ENCODE peak calls at places on chromosomes 5 and 9, in seven cellular contexts. L, O, S, V, I, M and K are unnamed samples.

GRCh38 chr5:95842955-95843544 is 20.5 kb upstream of the GLRX start:
- DNase-seq in S (no peak), L (peak; percentile 30), V (no peak), M (peak; percentile 35), O (peak; percentile 26), I (no peak), K (peak; percentile 20)

GRCh38 chr5:154046486-154046885 is 7.7 kb downstream of the MFAP3 start:
- DNase-seq in V (no peak), O (no peak), L (no peak), I (no peak), M (no peak), S (no peak), K (no peak)

GRCh38 chr5:139294372-139295165 is 1.0 kb downstream of the MATR3 start:
- DNase-seq in V (no peak), L (peak; percentile 66), S (peak; percentile 65), M (peak; percentile 93), O (no peak), I (peak; percentile 51), K (peak; percentile 31)

GRCh38 chr5:165227515-165227914 is 1722.1 kb downstream of the MAT2B start:
- DNase-seq in I (no peak), M (no peak), S (no peak), O (no peak), V (no peak), L (no peak), K (no peak)

GRCh38 chr5:154446183-154447073 is 631 bp downstream of the SAP30L start:
- DNase-seq in I (peak; percentile 22), M (peak; percentile 87), L (peak; percentile 47), O (no peak), V (no peak), S (no peak), K (peak; percentile 30)

GRCh38 chr5:136062563-136063274 is 33.9 kb downstream of the TGFBI start:
- DNase-seq in I (no peak), V (no peak), L (peak; percentile 30), O (no peak), M (peak; percentile 69), S (peak; percentile 77), K (no peak)

GRCh38 chr5:37015795-37016666 is 139.5 kb downstream of the NIPBL start:
- DNase-seq in O (no peak), L (no peak), S (no peak), I (no peak), V (no peak), M (peak; percentile 61), K (no peak)

GRCh38 chr5:82753374-82753773 is 323.8 kb downstream of the TMEM167A start:
- DNase-seq in V (no peak), M (no peak), I (no peak), S (no peak), L (no peak), O (no peak), K (no peak)

GRCh38 chr5:159901308-159901707 is 15.0 kb upstream of the ADRA1B start:
- DNase-seq in O (no peak), V (no peak), L (no peak), S (no peak), I (no peak), M (no peak), K (no peak)

GRCh38 chr9:99266136-99267023 is 44.3 kb downstream of the SEC61B start:
- DNase-seq in M (peak; percentile 78), V (peak; percentile 83), S (peak; percentile 69), O (no peak), I (no peak), L (peak; percentile 72), K (peak; percentile 29)

GRCh38 chr9:4099961-4100360 is 199.9 kb downstream of the GLIS3 start:
- DNase-seq in S (no peak), V (no peak), I (no peak), L (no peak), O (no peak), M (peak; percentile 80), K (no peak)

GRCh38 chr9:37903831-37904646 is at the start of gene SLC25A51:
- DNase-seq in V (peak; percentile 96), O (peak; percentile 55), M (peak; percentile 91), L (peak; percentile 96), I (peak; percentile 70), S (peak; percentile 87), K (peak; percentile 98)

GRCh38 chr5:56039985-56040384 is 45.2 kb upstream of the IL6ST start:
- DNase-seq in S (no peak), L (no peak), O (no peak), I (no peak), M (peak; percentile 14), V (no peak), K (no peak)

GRCh38 chr5:144086295-144086694 is 84.2 kb downstream of the YIPF5 start:
- DNase-seq in L (no peak), S (no peak), M (no peak), I (no peak), O (no peak), V (no peak), K (no peak)

GRCh38 chr9:16001856-16002255 is 449.0 kb downstream of the CCDC171 start:
- DNase-seq in M (no peak), S (no peak), V (no peak), L (no peak), I (no peak), O (no peak), K (no peak)

GRCh38 chr5:33487256-33487655 is 46.5 kb downstream of the TARS1 start:
- DNase-seq in O (no peak), S (no peak), L (no peak), V (no peak), M (no peak), I (no peak), K (no peak)

GRCh38 chr5:160507181-160507811 is 85.6 kb downstream of the PTTG1 start:
- DNase-seq in S (no peak), O (no peak), L (no peak), V (no peak), I (no peak), M (peak; percentile 86), K (no peak)

GRCh38 chr9:132908635-132909034 is 29.9 kb downstream of the SPACA9 start:
- DNase-seq in V (no peak), L (no peak), S (no peak), M (no peak), O (no peak), I (no peak), K (no peak)

GRCh38 chr9:130900701-130901497 is 4.3 kb upstream of the QRFP start:
- DNase-seq in L (no peak), I (no peak), M (no peak), O (no peak), V (no peak), S (no peak), K (no peak)

GRCh38 chr9:128383791-128384190 is 12.6 kb downstream of the URM1 start:
- DNase-seq in O (no peak), L (no peak), S (no peak), V (no peak), I (no peak), M (no peak), K (no peak)

GRCh38 chr5:2378976-2379375 is 372.5 kb downstream of the IRX2 start:
- DNase-seq in S (no peak), I (no peak), L (no peak), O (no peak), M (no peak), V (no peak), K (no peak)
- H3K9me3 ChIP-seq in S (no peaks in the 10 kb centered on the region), I (no peaks in the 10 kb centered on the region), L (no peaks in the 10 kb centered on the region), O (no peaks in the 10 kb centered on the region), M (no peaks in the 10 kb centered on the region), V (no peaks in the 10 kb centered on the region), K (no peaks in the 10 kb centered on the region)

DNA sequence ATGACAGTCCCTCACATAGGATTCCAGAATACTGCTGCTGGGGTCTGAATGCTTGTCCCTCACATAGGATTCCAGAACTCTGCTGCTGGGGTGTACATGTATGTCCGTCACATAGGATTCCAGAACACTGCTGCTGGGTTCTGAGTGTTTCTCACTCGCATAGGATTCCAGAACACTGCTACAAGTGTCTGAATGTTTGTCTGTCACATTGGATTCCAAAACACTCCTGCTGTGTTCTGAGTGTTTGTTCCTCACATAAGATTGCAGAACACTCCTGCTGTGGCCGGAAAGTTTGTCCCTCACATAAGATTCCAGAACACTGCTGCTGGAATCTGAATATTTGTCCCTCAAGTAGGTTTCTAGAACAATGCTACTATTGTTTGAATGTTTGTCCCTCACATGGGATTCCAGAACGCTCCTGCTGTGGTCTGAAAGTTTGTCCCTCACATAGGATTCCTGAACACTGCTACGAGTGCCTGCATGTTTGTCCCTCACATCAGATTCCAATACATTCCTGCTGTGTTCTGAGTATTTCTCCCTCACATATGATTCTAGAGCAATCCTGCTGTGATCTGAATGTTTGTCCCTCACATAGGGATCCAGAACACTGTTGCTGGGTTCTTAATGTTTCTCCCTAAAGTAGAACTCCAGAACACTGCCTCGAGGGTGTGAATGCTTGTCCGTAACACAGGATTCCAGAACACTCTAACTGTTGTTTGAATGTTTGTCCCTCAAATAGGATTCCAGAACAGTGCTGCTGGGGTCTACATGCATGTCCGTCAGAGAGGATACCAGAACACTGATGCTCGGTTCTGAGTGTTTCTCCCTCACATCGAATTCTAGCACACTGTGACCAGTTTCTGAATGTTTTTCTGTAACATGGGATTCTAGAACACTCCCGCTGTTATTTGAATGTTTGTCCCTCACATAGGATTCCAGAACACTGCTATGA is 200.4 kb downstream of the FOXD4L6 start:
- DNase-seq in V (no peak), I (no peak), S (no peak), O (no peak), M (no peak), L (no peak), K (no peak)
- H3K9me3 ChIP-seq in V (peaks cover 40% of the 10 kb centered on the region), I (peaks cover 84% of the 10 kb centered on the region), S (no peaks in the 10 kb centered on the region), O (peaks cover 82% of the 10 kb centered on the region), M (no peaks in the 10 kb centered on the region), L (peaks cover 3% of the 10 kb centered on the region), K (peaks cover 54% of the 10 kb centered on the region)

DNA sequence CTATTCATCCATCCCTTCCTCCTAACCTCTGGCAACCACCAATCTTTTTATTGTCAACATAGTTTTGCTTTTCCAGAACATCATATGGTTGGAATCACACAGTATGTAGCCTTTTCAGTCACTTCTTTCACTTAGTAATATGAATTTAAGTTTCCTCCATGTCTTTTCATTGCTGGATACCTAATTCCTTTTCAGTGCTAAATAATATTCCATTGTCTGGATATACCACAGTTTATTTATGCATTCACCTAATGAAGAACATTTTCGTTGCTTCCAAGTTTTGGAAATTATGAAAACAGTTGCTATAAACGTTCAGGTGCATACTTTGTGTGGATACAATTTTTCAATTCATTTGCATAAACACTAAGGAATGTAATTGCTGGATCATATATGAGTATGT is 70.7 kb upstream of the FNIP1 start:
- DNase-seq in S (no peak), L (no peak), O (no peak), I (no peak), V (no peak), M (no peak), K (no peak)
- H3K9me3 ChIP-seq in S (no peaks in the 10 kb centered on the region), L (no peaks in the 10 kb centered on the region), O (peaks cover 38% of the 10 kb centered on the region), I (peaks cover 13% of the 10 kb centered on the region), V (peaks cover 21% of the 10 kb centered on the region), M (no peaks in the 10 kb centered on the region), K (peaks cover 11% of the 10 kb centered on the region)

DNA sequence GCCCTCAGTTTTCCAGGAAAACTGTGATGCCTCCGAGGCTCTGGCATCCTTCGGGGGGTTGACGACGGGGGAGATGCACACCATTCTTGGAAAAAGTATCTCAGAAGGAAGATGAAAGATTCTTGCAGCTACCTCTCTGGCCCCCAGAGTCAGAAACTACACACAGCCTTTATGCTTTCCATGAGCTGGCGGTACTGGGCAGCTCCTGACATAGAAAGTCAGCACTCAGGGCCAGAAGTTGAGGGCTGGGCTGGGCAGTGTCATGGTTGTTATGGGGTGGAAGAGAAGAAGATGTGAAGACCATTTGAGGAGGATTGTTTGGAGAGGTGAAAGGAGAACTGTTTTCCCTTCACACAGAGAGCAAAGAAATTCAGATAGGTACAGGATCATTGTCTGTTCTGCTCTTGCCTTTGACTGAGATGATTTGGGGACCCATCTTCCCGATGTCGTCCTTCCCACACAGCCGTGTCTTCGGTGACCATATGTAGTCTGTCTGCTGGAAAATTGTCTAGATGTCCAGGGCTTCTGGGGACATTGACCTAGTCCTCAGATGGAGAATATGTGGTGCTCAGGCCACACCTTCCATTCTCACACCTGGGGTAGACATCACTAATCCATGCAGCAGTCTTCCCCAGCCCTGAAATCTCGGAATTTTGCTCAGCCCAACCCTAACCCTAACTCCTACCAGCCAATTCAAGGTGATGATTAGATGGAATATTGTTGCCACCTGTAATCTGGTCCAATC is 237.1 kb downstream of the CACNA1B start:
- DNase-seq in L (no peak), O (no peak), S (no peak), I (no peak), V (no peak), M (no peak), K (no peak)
- H3K9me3 ChIP-seq in L (no peaks in the 10 kb centered on the region), O (no peaks in the 10 kb centered on the region), S (no peaks in the 10 kb centered on the region), I (no peaks in the 10 kb centered on the region), V (peaks cover 16% of the 10 kb centered on the region), M (no peaks in the 10 kb centered on the region), K (no peaks in the 10 kb centered on the region)